ENCODE peak calls at places on chromosome 1, in six cellular contexts. G is AG08396; F is osteocyte; T is activated CD4-positive, alpha-beta T cell treated with anti-CD3 and anti-CD28 coated beads for 24 hours; X is midbrain; D is germinal center. C is an unnamed sample.

GRCh38 chr1:40620586-40620985 is 44.9 kb downstream of the RIMS3 start:
- DNase-seq in G (no peak), F (no peak), T (no peak), X (no peak), D (no peak), C (no peak)

GRCh38 chr1:202861420-202862121 is 27.4 kb downstream of the RABIF start:
- DNase-seq in G (peak), F (peak), T (no peak), X (peak), D (peak), C (no peak)

GRCh38 chr1:102529446-102529845 is 532.7 kb upstream of the OLFM3 start:
- DNase-seq in G (no peak), F (no peak), T (no peak), X (no peak), D (no peak), C (no peak)

GRCh38 chr1:205592443-205593003 is 39.3 kb downstream of the ELK4 start:
- DNase-seq in G (no peak), F (peak), T (no peak), X (no peak), D (no peak), C (no peak)

GRCh38 chr1:204684551-204685235 is 845 bp downstream of the LRRN2 start:
- DNase-seq in G (peak), F (no peak), T (no peak), X (no peak), D (no peak), C (no peak)

GRCh38 chr1:54152696-54153095 is at the start of gene CDCP2:
- DNase-seq in G (no peak), F (no peak), T (no peak), X (no peak), D (no peak), C (no peak)

GRCh38 chr1:111803951-111804350 is 48.2 kb downstream of the DDX20 start:
- DNase-seq in G (no peak), F (no peak), T (no peak), X (no peak), D (no peak), C (no peak)

GRCh38 chr1:40462956-40463590 is 12.8 kb downstream of the ZFP69B start:
- DNase-seq in G (no peak), F (no peak), T (no peak), X (no peak), D (no peak), C (no peak)

GRCh38 chr1:110282395-110282794 is 56.8 kb upstream of the RBM15 start:
- DNase-seq in G (no peak), F (no peak), T (no peak), X (no peak), D (no peak), C (no peak)

GRCh38 chr1:52795464-52795863 is 47.1 kb upstream of the ZYG11A start:
- DNase-seq in G (no peak), F (no peak), T (no peak), X (no peak), D (no peak), C (no peak)

GRCh38 chr1:182350839-182351238 is 40.8 kb downstream of the GLUL start:
- DNase-seq in G (no peak), F (no peak), T (no peak), X (no peak), D (no peak), C (no peak)

GRCh38 chr1:201791775-201792166 is 37.2 kb upstream of the IPO9 start:
- DNase-seq in G (peak), F (no peak), T (no peak), X (no peak), D (no peak), C (no peak)

GRCh38 chr1:208088319-208088718 is 155.9 kb downstream of the PLXNA2 start:
- DNase-seq in G (no peak), F (no peak), T (no peak), X (no peak), D (no peak), C (no peak)

C was measured in SIG-M5.